ENCODE peak calls at places on chromosomes 12 and 14, in seven cellular contexts. One of them, this sample, is unnamed.

GRCh38 chr12:109232731-109233130 is 76.4 kb downstream of the FOXN4 start:
- DNase-seq in CD4-positive, alpha-beta memory T cell: no peak
- DNase-seq in stomach: no peak
- DNase-seq in RWPE2: no peak
- DNase-seq in GM23338: no peak
- DNase-seq in right cardiac atrium: no peak
- DNase-seq in neural progenitor cell: no peak
- DNase-seq in this sample: no peak

GRCh38 chr14:54902521-54903420 is at the start of gene GCH1:
- DNase-seq in CD4-positive, alpha-beta memory T cell: peak; percentile 77
- DNase-seq in stomach: peak; percentile 86
- DNase-seq in RWPE2: peak; percentile 77
- DNase-seq in GM23338: peak; percentile 93
- DNase-seq in right cardiac atrium: peak; percentile 88
- DNase-seq in neural progenitor cell: peak; percentile 91
- DNase-seq in this sample: peak; percentile 90

GRCh38 chr12:67366530-67367196 is 97.5 kb downstream of the CAND1 start:
- DNase-seq in CD4-positive, alpha-beta memory T cell: no peak
- DNase-seq in stomach: no peak
- DNase-seq in RWPE2: no peak
- DNase-seq in GM23338: no peak
- DNase-seq in right cardiac atrium: no peak
- DNase-seq in neural progenitor cell: no peak
- DNase-seq in this sample: no peak

GRCh38 chr12:114681149-114681849 is 2.7 kb downstream of the TBX3 start:
- DNase-seq in CD4-positive, alpha-beta memory T cell: no peak
- DNase-seq in stomach: no peak
- DNase-seq in RWPE2: no peak
- DNase-seq in GM23338: no peak
- DNase-seq in right cardiac atrium: no peak
- DNase-seq in neural progenitor cell: no peak
- DNase-seq in this sample: no peak

GRCh38 chr14:93906341-93907329 is 20.5 kb upstream of the FAM181A start:
- DNase-seq in CD4-positive, alpha-beta memory T cell: peak; percentile 29
- DNase-seq in stomach: peak; percentile 82
- DNase-seq in RWPE2: peak; percentile 70
- DNase-seq in GM23338: peak; percentile 91
- DNase-seq in right cardiac atrium: peak; percentile 79
- DNase-seq in neural progenitor cell: peak; percentile 78
- DNase-seq in this sample: peak; percentile 64

GRCh38 chr12:74608376-74608775 is 70.7 kb downstream of the ATXN7L3B start:
- DNase-seq in CD4-positive, alpha-beta memory T cell: no peak
- DNase-seq in stomach: no peak
- DNase-seq in RWPE2: no peak
- DNase-seq in GM23338: no peak
- DNase-seq in right cardiac atrium: no peak
- DNase-seq in neural progenitor cell: no peak
- DNase-seq in this sample: no peak

GRCh38 chr14:61379639-61380184 is 58.3 kb downstream of the PRKCH start:
- DNase-seq in CD4-positive, alpha-beta memory T cell: no peak
- DNase-seq in stomach: no peak
- DNase-seq in RWPE2: no peak
- DNase-seq in GM23338: no peak
- DNase-seq in right cardiac atrium: no peak
- DNase-seq in neural progenitor cell: no peak
- DNase-seq in this sample: no peak

GRCh38 chr12:126727656-126728055 is 1539.3 kb upstream of the TMEM132C start:
- DNase-seq in CD4-positive, alpha-beta memory T cell: no peak
- DNase-seq in stomach: no peak
- DNase-seq in RWPE2: no peak
- DNase-seq in GM23338: peak; percentile 50
- DNase-seq in right cardiac atrium: no peak
- DNase-seq in neural progenitor cell: peak; percentile 56
- DNase-seq in this sample: no peak

GRCh38 chr12:121087467-121088207 is 45.0 kb upstream of the P2RX7 start:
- DNase-seq in CD4-positive, alpha-beta memory T cell: no peak
- DNase-seq in stomach: no peak
- DNase-seq in RWPE2: no peak
- DNase-seq in GM23338: no peak
- DNase-seq in right cardiac atrium: no peak
- DNase-seq in neural progenitor cell: no peak
- DNase-seq in this sample: no peak

GRCh38 chr14:103879570-103880333 is 32.4 kb upstream of the PPP1R13B start:
- DNase-seq in CD4-positive, alpha-beta memory T cell: no peak
- DNase-seq in stomach: peak; percentile 91
- DNase-seq in RWPE2: no peak
- DNase-seq in GM23338: peak; percentile 65
- DNase-seq in right cardiac atrium: peak; percentile 83
- DNase-seq in neural progenitor cell: no peak
- DNase-seq in this sample: peak; percentile 88

GRCh38 chr12:54125950-54126695 is 62.7 kb downstream of the SMUG1 start:
- DNase-seq in CD4-positive, alpha-beta memory T cell: no peak
- DNase-seq in stomach: peak; percentile 75
- DNase-seq in RWPE2: no peak
- DNase-seq in GM23338: peak; percentile 39
- DNase-seq in right cardiac atrium: peak; percentile 69
- DNase-seq in neural progenitor cell: peak; percentile 54
- DNase-seq in this sample: no peak

GRCh38 chr14:67241416-67242362 is at the start of gene PALS1:
- DNase-seq in CD4-positive, alpha-beta memory T cell: peak; percentile 57
- DNase-seq in stomach: no peak
- DNase-seq in RWPE2: peak; percentile 78
- DNase-seq in GM23338: peak; percentile 70
- DNase-seq in right cardiac atrium: no peak
- DNase-seq in neural progenitor cell: no peak
- DNase-seq in this sample: no peak

GRCh38 chr12:118981285-118982201 is at the start of gene SRRM4:
- DNase-seq in CD4-positive, alpha-beta memory T cell: no peak
- DNase-seq in stomach: peak; percentile 28
- DNase-seq in RWPE2: peak; percentile 39
- DNase-seq in GM23338: peak; percentile 95
- DNase-seq in right cardiac atrium: peak; percentile 66
- DNase-seq in neural progenitor cell: peak; percentile 95
- DNase-seq in this sample: peak; percentile 22

GRCh38 chr12:11855993-11856374 is 206.5 kb downstream of the ETV6 start:
- DNase-seq in CD4-positive, alpha-beta memory T cell: no peak
- DNase-seq in stomach: no peak
- DNase-seq in RWPE2: no peak
- DNase-seq in GM23338: no peak
- DNase-seq in right cardiac atrium: no peak
- DNase-seq in neural progenitor cell: peak; percentile 50
- DNase-seq in this sample: no peak

GRCh38 chr12:111193067-111193466 is 175.8 kb downstream of the PHETA1 start:
- DNase-seq in CD4-positive, alpha-beta memory T cell: no peak
- DNase-seq in stomach: no peak
- DNase-seq in RWPE2: no peak
- DNase-seq in GM23338: no peak
- DNase-seq in right cardiac atrium: no peak
- DNase-seq in neural progenitor cell: no peak
- DNase-seq in this sample: no peak

GRCh38 chr14:74973003-74973614 is 17.7 kb upstream of the PGF start:
- DNase-seq in CD4-positive, alpha-beta memory T cell: no peak
- DNase-seq in stomach: no peak
- DNase-seq in RWPE2: peak; percentile 80
- DNase-seq in GM23338: no peak
- DNase-seq in right cardiac atrium: peak; percentile 86
- DNase-seq in neural progenitor cell: no peak
- DNase-seq in this sample: no peak

GRCh38 chr14:106506901-106507305 is 980.5 kb downstream of the TMEM121 start:
- DNase-seq in CD4-positive, alpha-beta memory T cell: peak; percentile 78
- DNase-seq in stomach: no peak
- DNase-seq in RWPE2: no peak
- DNase-seq in GM23338: no peak
- DNase-seq in right cardiac atrium: no peak
- DNase-seq in neural progenitor cell: no peak
- DNase-seq in this sample: no peak

GRCh38 chr12:121618659-121619233 is 7.6 kb upstream of the ORAI1 start:
- DNase-seq in CD4-positive, alpha-beta memory T cell: no peak
- DNase-seq in stomach: no peak
- DNase-seq in RWPE2: no peak
- DNase-seq in GM23338: no peak
- DNase-seq in right cardiac atrium: no peak
- DNase-seq in neural progenitor cell: no peak
- DNase-seq in this sample: no peak

GRCh38 chr12:75834591-75834990 is 197.0 kb downstream of the PHLDA1 start:
- DNase-seq in CD4-positive, alpha-beta memory T cell: no peak
- DNase-seq in stomach: no peak
- DNase-seq in RWPE2: no peak
- DNase-seq in GM23338: no peak
- DNase-seq in right cardiac atrium: no peak
- DNase-seq in neural progenitor cell: no peak
- DNase-seq in this sample: no peak

GRCh38 chr12:84637926-84638325 is 274.7 kb downstream of the SLC6A15 start:
- DNase-seq in CD4-positive, alpha-beta memory T cell: no peak
- DNase-seq in stomach: no peak
- DNase-seq in RWPE2: no peak
- DNase-seq in GM23338: peak; percentile 51
- DNase-seq in right cardiac atrium: no peak
- DNase-seq in neural progenitor cell: no peak
- DNase-seq in this sample: no peak

GRCh38 chr14:72164420-72165150 is 232.4 kb downstream of the RGS6 start:
- DNase-seq in CD4-positive, alpha-beta memory T cell: no peak
- DNase-seq in stomach: no peak
- DNase-seq in RWPE2: no peak
- DNase-seq in GM23338: no peak
- DNase-seq in right cardiac atrium: no peak
- DNase-seq in neural progenitor cell: no peak
- DNase-seq in this sample: no peak

GRCh38 chr14:50109342-50109741 is 7.0 kb downstream of the VCPKMT start:
- DNase-seq in CD4-positive, alpha-beta memory T cell: no peak
- DNase-seq in stomach: no peak
- DNase-seq in RWPE2: no peak
- DNase-seq in GM23338: peak; percentile 67
- DNase-seq in right cardiac atrium: no peak
- DNase-seq in neural progenitor cell: no peak
- DNase-seq in this sample: no peak

GRCh38 chr12:39103552-39104165 is 198.3 kb upstream of the CPNE8 start:
- DNase-seq in CD4-positive, alpha-beta memory T cell: peak; percentile 35
- DNase-seq in stomach: no peak
- DNase-seq in RWPE2: no peak
- DNase-seq in GM23338: peak; percentile 87
- DNase-seq in right cardiac atrium: no peak
- DNase-seq in neural progenitor cell: peak; percentile 85
- DNase-seq in this sample: no peak

GRCh38 chr12:29187756-29188155 is 38.7 kb downstream of the FAR2 start:
- DNase-seq in CD4-positive, alpha-beta memory T cell: no peak
- DNase-seq in stomach: no peak
- DNase-seq in RWPE2: no peak
- DNase-seq in GM23338: no peak
- DNase-seq in right cardiac atrium: no peak
- DNase-seq in neural progenitor cell: no peak
- DNase-seq in this sample: no peak

GRCh38 chr12:122423258-122424165 is 1.0 kb upstream of the CLIP1 start:
- DNase-seq in CD4-positive, alpha-beta memory T cell: peak; percentile 2
- DNase-seq in stomach: no peak
- DNase-seq in RWPE2: no peak
- DNase-seq in GM23338: peak; percentile 69
- DNase-seq in right cardiac atrium: no peak
- DNase-seq in neural progenitor cell: peak; percentile 88
- DNase-seq in this sample: peak; percentile 63

GRCh38 chr12:116166306-116166705 is 111.2 kb downstream of the MED13L start:
- DNase-seq in CD4-positive, alpha-beta memory T cell: no peak
- DNase-seq in stomach: no peak
- DNase-seq in RWPE2: no peak
- DNase-seq in GM23338: no peak
- DNase-seq in right cardiac atrium: no peak
- DNase-seq in neural progenitor cell: no peak
- DNase-seq in this sample: no peak

GRCh38 chr12:116172224-116172849 is 105.2 kb downstream of the MED13L start:
- DNase-seq in CD4-positive, alpha-beta memory T cell: no peak
- DNase-seq in stomach: no peak
- DNase-seq in RWPE2: no peak
- DNase-seq in GM23338: no peak
- DNase-seq in right cardiac atrium: no peak
- DNase-seq in neural progenitor cell: no peak
- DNase-seq in this sample: no peak

GRCh38 chr12:116174904-116175303 is 102.6 kb downstream of the MED13L start:
- DNase-seq in CD4-positive, alpha-beta memory T cell: no peak
- DNase-seq in stomach: no peak
- DNase-seq in RWPE2: no peak
- DNase-seq in GM23338: no peak
- DNase-seq in right cardiac atrium: no peak
- DNase-seq in neural progenitor cell: no peak
- DNase-seq in this sample: no peak

GRCh38 chr12:116169071-116169470 is 108.4 kb downstream of the MED13L start:
- DNase-seq in CD4-positive, alpha-beta memory T cell: no peak
- DNase-seq in stomach: no peak
- DNase-seq in RWPE2: no peak
- DNase-seq in GM23338: no peak
- DNase-seq in right cardiac atrium: no peak
- DNase-seq in neural progenitor cell: no peak
- DNase-seq in this sample: no peak

DNA sequence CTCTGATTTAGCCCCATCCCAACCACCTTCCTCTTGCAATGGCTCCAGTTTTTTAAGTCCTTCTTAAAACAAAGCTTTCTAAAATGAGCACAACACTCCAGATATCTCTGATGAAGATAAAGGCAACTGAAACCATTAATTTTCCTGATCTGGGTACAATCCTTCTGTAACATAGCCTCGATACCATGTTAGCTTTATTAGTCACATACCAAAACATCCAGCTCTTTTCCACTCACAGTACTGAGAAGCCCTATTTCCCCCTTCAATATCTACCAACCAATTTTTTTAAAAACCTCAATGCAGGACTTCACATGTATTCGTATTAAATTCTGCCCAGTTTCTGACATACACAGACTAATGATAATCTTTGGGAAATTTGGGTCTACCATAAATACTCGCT is 105.9 kb downstream of the MED13L start:
- DNase-seq in CD4-positive, alpha-beta memory T cell: no peak
- DNase-seq in stomach: no peak
- DNase-seq in RWPE2: no peak
- DNase-seq in GM23338: no peak
- DNase-seq in right cardiac atrium: no peak
- DNase-seq in neural progenitor cell: no peak
- DNase-seq in this sample: no peak
- H3K4me3 ChIP-seq in CD4-positive, alpha-beta memory T cell: no peak overlapping the region
- H3K4me3 ChIP-seq in stomach: no peak overlapping the region
- H3K4me3 ChIP-seq in RWPE2: no peak overlapping the region
- H3K4me3 ChIP-seq in GM23338: no peak overlapping the region
- H3K4me3 ChIP-seq in right cardiac atrium: no peak overlapping the region
- H3K4me3 ChIP-seq in neural progenitor cell: no peak overlapping the region
- H3K4me3 ChIP-seq in this sample: no peak overlapping the region

GRCh38 chr12:49648722-49649032 is 25.3 kb downstream of the PRPF40B start:
- DNase-seq in CD4-positive, alpha-beta memory T cell: no peak
- DNase-seq in stomach: no peak
- DNase-seq in RWPE2: no peak
- DNase-seq in GM23338: no peak
- DNase-seq in right cardiac atrium: no peak
- DNase-seq in neural progenitor cell: no peak
- DNase-seq in this sample: no peak
- H3K4me1 ChIP-seq in CD4-positive, alpha-beta memory T cell: peaks cover 18% of the 10 kb centered on the region
- H3K4me1 ChIP-seq in stomach: peaks cover 35% of the 10 kb centered on the region
- H3K4me1 ChIP-seq in RWPE2: peaks cover 8% of the 10 kb centered on the region
- H3K4me1 ChIP-seq in GM23338: no peaks in the 10 kb centered on the region
- H3K4me1 ChIP-seq in right cardiac atrium: peaks cover 5% of the 10 kb centered on the region
- H3K4me1 ChIP-seq in neural progenitor cell: peaks cover 9% of the 10 kb centered on the region
- H3K4me1 ChIP-seq in this sample: peaks cover 16% of the 10 kb centered on the region

GRCh38 chr14:76480426-76480825 is 104.5 kb downstream of the ESRRB start:
- DNase-seq in CD4-positive, alpha-beta memory T cell: no peak
- DNase-seq in stomach: no peak
- DNase-seq in RWPE2: no peak
- DNase-seq in GM23338: no peak
- DNase-seq in right cardiac atrium: no peak
- DNase-seq in neural progenitor cell: no peak
- DNase-seq in this sample: no peak
- H3K27me3 ChIP-seq in CD4-positive, alpha-beta memory T cell: no peaks in the 10 kb centered on the region
- H3K27me3 ChIP-seq in stomach: no peaks in the 10 kb centered on the region
- H3K27me3 ChIP-seq in RWPE2: no peaks in the 10 kb centered on the region
- H3K27me3 ChIP-seq in GM23338: no peaks in the 10 kb centered on the region
- H3K27me3 ChIP-seq in right cardiac atrium: no peaks in the 10 kb centered on the region
- H3K27me3 ChIP-seq in neural progenitor cell: no peaks in the 10 kb centered on the region
- H3K27me3 ChIP-seq in this sample: no peaks in the 10 kb centered on the region

GRCh38 chr12:5189173-5189572 is 145.5 kb downstream of the KCNA5 start:
- DNase-seq in CD4-positive, alpha-beta memory T cell: no peak
- DNase-seq in stomach: no peak
- DNase-seq in RWPE2: no peak
- DNase-seq in GM23338: no peak
- DNase-seq in right cardiac atrium: no peak
- DNase-seq in neural progenitor cell: no peak
- DNase-seq in this sample: no peak
- H3K4me3 ChIP-seq in CD4-positive, alpha-beta memory T cell: no peak overlapping the region
- H3K4me3 ChIP-seq in stomach: no peak overlapping the region
- H3K4me3 ChIP-seq in RWPE2: no peak overlapping the region
- H3K4me3 ChIP-seq in GM23338: no peak overlapping the region
- H3K4me3 ChIP-seq in right cardiac atrium: no peak overlapping the region
- H3K4me3 ChIP-seq in neural progenitor cell: no peak overlapping the region
- H3K4me3 ChIP-seq in this sample: no peak overlapping the region

This sample was measured in Caco-2.